ENCODE peak calls at places on chromosomes 7 and 10, in five cellular contexts. S, Q, H, R and A are unnamed samples.
A peak's percentile ranks its signal among the peaks of the same experiment; 100 is the strongest.

GRCh38 chr10:52551036-52551435 is 221.5 kb downstream of the MBL2 start:
- DNase-seq in S (no peak), Q (no peak), H (no peak), R (no peak), A (peak; percentile 78)

GRCh38 chr7:35875292-35875691 is 74.4 kb downstream of the SEPTIN7 start:
- DNase-seq in S (no peak), Q (peak; percentile 54), H (no peak), R (no peak), A (no peak)

GRCh38 chr10:88245974-88246511 is 337.1 kb downstream of the RNLS start:
- DNase-seq in S (no peak), Q (peak; percentile 65), H (no peak), R (no peak), A (no peak)

GRCh38 chr7:152601305-152601798 is 74.6 kb downstream of the XRCC2 start:
- DNase-seq in S (no peak), Q (peak; percentile 61), H (no peak), R (no peak), A (no peak)

GRCh38 chr10:21746118-21746517 is 212.1 kb downstream of the MLLT10 start:
- DNase-seq in S (no peak), Q (no peak), H (no peak), R (no peak), A (no peak)

GRCh38 chr10:125629758-125630376 is 53.1 kb downstream of the TEX36 start:
- DNase-seq in S (peak; percentile 66), Q (peak; percentile 46), H (peak; percentile 9), R (peak; percentile 65), A (peak; percentile 68)

GRCh38 chr10:97550336-97551149 is 22.0 kb upstream of the ANKRD2 start:
- DNase-seq in S (no peak), Q (no peak), H (peak; percentile 67), R (no peak), A (no peak)

GRCh38 chr10:44383749-44384600 is 922 bp downstream of the CXCL12 start:
- DNase-seq in S (peak; percentile 43), Q (peak; percentile 79), H (peak; percentile 63), R (no peak), A (no peak)

GRCh38 chr7:151917791-151918311 is 38.4 kb upstream of the GALNTL5 start:
- DNase-seq in S (no peak), Q (peak; percentile 54), H (no peak), R (no peak), A (peak; percentile 56)

GRCh38 chr10:62268027-62268398 is 631 bp downstream of the RTKN2 start:
- DNase-seq in S (peak; percentile 46), Q (no peak), H (no peak), R (no peak), A (peak; percentile 60)

GRCh38 chr10:132465193-132465888 is 68.3 kb downstream of the PWWP2B start:
- DNase-seq in S (no peak), Q (no peak), H (peak; percentile 73), R (no peak), A (no peak)

GRCh38 chr10:2380218-2380617 is 642.9 kb upstream of the ADARB2 start:
- DNase-seq in S (no peak), Q (no peak), H (no peak), R (no peak), A (no peak)

GRCh38 chr7:80916770-80917681 is 1.8 kb downstream of the SEMA3C start:
- DNase-seq in S (peak; percentile 43), Q (peak; percentile 82), H (peak; percentile 44), R (peak; percentile 46), A (peak; percentile 94)

GRCh38 chr10:124138883-124139348 is 45.5 kb upstream of the CHST15 start:
- DNase-seq in S (no peak), Q (no peak), H (no peak), R (no peak), A (no peak)

GRCh38 chr7:16980539-16980938 is 98.8 kb upstream of the AGR3 start:
- DNase-seq in S (no peak), Q (no peak), H (no peak), R (no peak), A (no peak)

GRCh38 chr10:104880655-104881222 is 239.6 kb downstream of the SORCS3 start:
- DNase-seq in S (peak; percentile 29), Q (no peak), H (no peak), R (no peak), A (no peak)

GRCh38 chr7:25662881-25663588 is 434.7 kb upstream of the NPVF start:
- DNase-seq in S (no peak), Q (no peak), H (no peak), R (no peak), A (no peak)

GRCh38 chr7:79182283-79182682 is 271.2 kb downstream of the MAGI2 start:
- DNase-seq in S (no peak), Q (peak; percentile 38), H (no peak), R (no peak), A (peak; percentile 39)

GRCh38 chr10:22230331-22230833 is 12.6 kb upstream of the EBLN1 start:
- DNase-seq in S (peak; percentile 24), Q (peak; percentile 51), H (peak; percentile 72), R (no peak), A (peak; percentile 73)

GRCh38 chr7:112205348-112206237 is 606 bp downstream of the DOCK4 start:
- DNase-seq in S (peak; percentile 83), Q (peak; percentile 73), H (peak; percentile 85), R (no peak), A (peak; percentile 32)

GRCh38 chr10:110431659-110432058 is 66.0 kb upstream of the DUSP5 start:
- DNase-seq in S (no peak), Q (no peak), H (no peak), R (no peak), A (no peak)

GRCh38 chr7:158228986-158229385 is 358.6 kb downstream of the PTPRN2 start:
- DNase-seq in S (no peak), Q (no peak), H (peak; percentile 25), R (no peak), A (peak; percentile 49)

GRCh38 chr10:49734676-49735075 is 27.4 kb downstream of the OGDHL start:
- DNase-seq in S (no peak), Q (no peak), H (no peak), R (peak; percentile 90), A (peak; percentile 100)

GRCh38 chr10:43044444-43045245 is 32.2 kb upstream of the RET start:
- DNase-seq in S (peak; percentile 37), Q (no peak), H (no peak), R (peak; percentile 47), A (no peak)

GRCh38 chr7:4791738-4792536 is 16.5 kb downstream of the AP5Z1 start:
- DNase-seq in S (peak; percentile 96), Q (peak; percentile 88), H (peak; percentile 96), R (no peak), A (no peak)

GRCh38 chr7:106865130-106866115 is at the start of gene PIK3CG:
- DNase-seq in S (no peak), Q (no peak), H (no peak), R (no peak), A (no peak)

GRCh38 chr7:112019932-112020331 is 186.3 kb downstream of the DOCK4 start:
- DNase-seq in S (no peak), Q (no peak), H (no peak), R (no peak), A (no peak)

GRCh38 chr7:146150153-146150552 is 33.6 kb downstream of the CNTNAP2 start:
- DNase-seq in S (no peak), Q (no peak), H (no peak), R (no peak), A (peak; percentile 29)

GRCh38 chr10:24096281-24096680 is 112.7 kb upstream of the KIAA1217 start:
- DNase-seq in S (no peak), Q (no peak), H (peak; percentile 22), R (no peak), A (no peak)

GRCh38 chr10:24097771-24098207 is 111.1 kb upstream of the KIAA1217 start:
- DNase-seq in S (no peak), Q (no peak), H (no peak), R (no peak), A (no peak)
- H3K9me2 ChIP-seq in S (no peaks in the 10 kb centered on the region), Q (no peaks in the 10 kb centered on the region), H (no peaks in the 10 kb centered on the region), R (no peaks in the 10 kb centered on the region), A (no peaks in the 10 kb centered on the region)

GRCh38 chr7:47714669-47715607 is 133.0 kb upstream of the TNS3 start:
- DNase-seq in S (no peak), Q (no peak), H (no peak), R (no peak), A (no peak)

GRCh38 chr7:47711776-47712175 is 129.9 kb upstream of the TNS3 start:
- DNase-seq in S (no peak), Q (no peak), H (no peak), R (no peak), A (no peak)

GRCh38 chr7:47715631-47716068 is 133.7 kb upstream of the TNS3 start:
- DNase-seq in S (no peak), Q (no peak), H (no peak), R (no peak), A (no peak)

GRCh38 chr7:47712416-47712815 is 130.5 kb upstream of the TNS3 start:
- DNase-seq in S (no peak), Q (no peak), H (no peak), R (no peak), A (no peak)

DNA sequence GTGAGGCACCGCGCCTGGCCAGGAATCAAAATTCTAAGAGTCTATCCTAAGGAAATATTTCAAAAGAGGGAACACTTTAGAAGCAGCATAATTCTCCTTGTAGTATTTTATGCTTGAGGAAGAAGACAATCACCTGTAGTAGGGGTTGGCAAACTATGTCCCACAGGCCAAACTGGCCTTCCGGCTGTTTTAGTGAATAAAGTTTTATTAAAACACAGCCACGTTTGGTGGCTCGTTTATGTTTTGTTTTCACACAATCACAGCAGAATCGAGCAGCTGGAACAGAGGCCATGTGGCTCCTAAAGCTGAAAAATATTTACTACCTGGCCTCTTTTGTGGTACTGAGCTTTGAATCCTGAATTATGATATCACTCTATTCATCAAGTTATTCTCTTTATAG is 131.7 kb upstream of the TNS3 start:
- DNase-seq in S (no peak), Q (no peak), H (no peak), R (no peak), A (no peak)
- H3F3A ChIP-seq in S (peaks cover 4% of the 10 kb centered on the region), Q (no peaks in the 10 kb centered on the region), H (no peaks in the 10 kb centered on the region), R (peaks cover 4% of the 10 kb centered on the region), A (no peaks in the 10 kb centered on the region)

DNA sequence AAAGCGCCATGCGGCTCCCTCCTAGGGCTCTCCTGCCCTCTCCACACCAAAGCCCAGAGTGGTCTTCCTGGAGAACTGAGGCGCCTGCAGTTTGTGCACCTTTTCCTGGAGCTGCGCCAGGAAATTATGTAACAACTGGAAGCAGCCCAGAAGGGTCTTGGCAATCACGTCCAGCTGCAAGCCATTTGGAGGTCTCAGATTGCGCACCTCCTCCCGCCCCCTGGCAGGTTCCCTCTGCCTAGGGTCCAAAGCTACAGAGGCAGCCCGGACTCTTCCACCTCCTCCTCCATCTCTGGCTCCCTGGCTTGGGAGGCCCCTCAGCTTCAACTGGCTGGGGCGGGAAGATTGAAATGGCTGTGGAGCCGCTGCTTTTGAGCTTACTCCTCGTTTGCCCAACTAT is 34.0 kb upstream of the SFTPD start:
- DNase-seq in S (peak; percentile 26), Q (no peak), H (peak; percentile 4), R (no peak), A (no peak)
- H2AFZ ChIP-seq in S (no peak overlapping the region), Q (no peak overlapping the region), H (peak overlapping the region; percentile 97), R (no peak overlapping the region), A (no peak overlapping the region)

GRCh38 chr10:23439452-23439919 is 611 bp downstream of the OTUD1 start:
- DNase-seq in S (peak; percentile 75), Q (peak; percentile 61), H (peak; percentile 28), R (no peak), A (no peak)

GRCh38 chr10:23437987-23438546 is 808 bp upstream of the OTUD1 start:
- DNase-seq in S (no peak), Q (no peak), H (no peak), R (no peak), A (no peak)

GRCh38 chr10:23442936-23443335 is 4.1 kb downstream of the OTUD1 start:
- DNase-seq in S (no peak), Q (peak; percentile 63), H (no peak), R (no peak), A (peak; percentile 64)

GRCh38 chr10:23438547-23439451 is at the start of gene OTUD1:
- DNase-seq in S (peak; percentile 95), Q (peak; percentile 99), H (peak; percentile 96), R (peak; percentile 74), A (peak; percentile 90)

GRCh38 chr10:23439920-23440875 is 1.3 kb downstream of the OTUD1 start:
- DNase-seq in S (peak; percentile 72), Q (peak; percentile 85), H (peak; percentile 50), R (no peak), A (peak; percentile 53)
- H3K9me2 ChIP-seq in S (no peaks in the 10 kb centered on the region), Q (no peaks in the 10 kb centered on the region), H (no peaks in the 10 kb centered on the region), R (no peaks in the 10 kb centered on the region), A (no peaks in the 10 kb centered on the region)